ENCODE peak calls at places on chromosomes 16 and 17, in six cellular contexts. E, W, O, J, S and Z are unnamed samples.

GRCh38 chr16:77276686-77277085 is 77.5 kb downstream of the SYCE1L start:
- DNase-seq in E (no peak), W (no peak), O (no peak), J (no peak), S (no peak), Z (no peak)

GRCh38 chr16:86151372-86151950 is 252.5 kb downstream of the IRF8 start:
- DNase-seq in E (no peak), W (no peak), O (no peak), J (no peak), S (no peak), Z (peak; percentile 25)

GRCh38 chr17:79273660-79274059 is 199.0 kb downstream of the ENGASE start:
- DNase-seq in E (no peak), W (no peak), O (no peak), J (no peak), S (no peak), Z (no peak)

GRCh38 chr17:12020595-12021590 is at the start of gene MAP2K4:
- DNase-seq in E (peak; percentile 95), W (peak; percentile 95), O (peak; percentile 93), J (peak; percentile 40), S (peak; percentile 98), Z (peak; percentile 95)

GRCh38 chr17:67365762-67366192 is 600 bp downstream of the PSMD12 start:
- DNase-seq in E (no peak), W (no peak), O (no peak), J (no peak), S (no peak), Z (no peak)

GRCh38 chr16:48366165-48367093 is 18.8 kb downstream of the SIAH1 start:
- DNase-seq in E (peak; percentile 45), W (no peak), O (no peak), J (peak; percentile 67), S (no peak), Z (no peak)

GRCh38 chr16:57567691-57568090 is 25.2 kb downstream of the ADGRG5 start:
- DNase-seq in E (no peak), W (no peak), O (no peak), J (no peak), S (peak; percentile 70), Z (no peak)

GRCh38 chr17:14138649-14139048 is 69.3 kb downstream of the COX10 start:
- DNase-seq in E (no peak), W (no peak), O (no peak), J (no peak), S (no peak), Z (no peak)